ENCODE peak calls at places on chromosome 18, in nine cellular contexts. R is cardiac muscle cell; M is right cardiac atrium; Y is naive thymus-derived CD4-positive, alpha-beta T cell; S is trophoblast cell; J is CD8-positive, alpha-beta T cell; E is HepG2; V is HCT116; K is RWPE2. H is an unnamed sample.

GRCh38 chr18:74289137-74289536 is 2.6 kb downstream of the CYB5A start:
- DNase-seq in M (no peak), R (peak), S (peak), V (no peak), Y (no peak), J (no peak), E (no peak), K (no peak), H (no peak)

GRCh38 chr18:51491678-51492372 is 294.3 kb upstream of the MEX3C start:
- DNase-seq in Y (no peak), K (no peak), J (no peak), M (no peak), R (no peak), S (no peak), V (no peak), E (no peak), H (no peak)

GRCh38 chr18:11147371-11147860 is 2.0 kb downstream of the PIEZO2 start:
- DNase-seq in M (no peak), V (no peak), K (no peak), J (no peak), Y (no peak), S (no peak), R (peak), E (no peak), H (no peak)

GRCh38 chr18:48616484-48617255 is 77.8 kb downstream of the CTIF start:
- DNase-seq in M (no peak), J (no peak), E (no peak), K (no peak), R (peak), S (no peak), Y (no peak), V (no peak), H (no peak)

GRCh38 chr18:3456686-3457069 is 6.7 kb downstream of the TGIF1 start:
- DNase-seq in E (peak), S (no peak), Y (no peak), K (no peak), M (no peak), R (no peak), J (no peak), V (no peak), H (no peak)

GRCh38 chr18:48023334-48024008 is 93.0 kb upstream of the SMAD2 start:
- DNase-seq in M (peak), R (peak), S (peak), J (no peak), K (peak), V (peak), E (peak), Y (no peak), H (no peak)

GRCh38 chr18:26477828-26478466 is 70.4 kb downstream of the KCTD1 start:
- DNase-seq in J (no peak), S (peak), E (no peak), M (no peak), R (no peak), K (no peak), Y (no peak), V (no peak), H (no peak)

GRCh38 chr18:50862401-50862800 is 16.5 kb upstream of the ME2 start:
- DNase-seq in E (no peak), R (no peak), M (no peak), S (no peak), J (no peak), V (no peak), K (no peak), Y (no peak), H (no peak)

GRCh38 chr18:9577361-9577760 is 37.0 kb downstream of the PPP4R1 start:
- DNase-seq in S (peak), E (no peak), R (no peak), K (no peak), V (no peak), J (no peak), M (no peak), Y (no peak), H (no peak)

GRCh38 chr18:9574473-9575115 is 39.8 kb downstream of the PPP4R1 start:
- DNase-seq in E (no peak), V (no peak), R (no peak), S (no peak), J (no peak), Y (no peak), K (no peak), M (no peak), H (no peak)

GRCh38 chr18:9578306-9578705 is 36.1 kb downstream of the PPP4R1 start:
- DNase-seq in R (peak), S (peak), K (no peak), J (no peak), M (no peak), V (no peak), Y (no peak), E (no peak), H (no peak)

GRCh38 chr18:9571546-9571945 is 42.8 kb downstream of the PPP4R1 start:
- DNase-seq in R (no peak), M (no peak), K (no peak), J (no peak), S (peak), E (no peak), Y (no peak), V (no peak), H (no peak)

GRCh38 chr18:9575558-9575957 is 38.8 kb downstream of the PPP4R1 start:
- DNase-seq in K (peak), J (no peak), Y (peak), S (peak), M (peak), V (peak), R (peak), E (peak), H (peak)
- H3K27ac ChIP-seq in K (peak), J (no peak), Y (no peak), S (no peak), M (no peak), V (no peak), R (no peak), E (peak), H (peak)

GRCh38 chr18:68417166-68417776 is 297.6 kb downstream of the TMX3 start:
- DNase-seq in J (no peak), V (no peak), S (peak), M (no peak), R (no peak), Y (no peak), E (no peak), K (no peak), H (no peak)
- H3K27ac ChIP-seq in J (no peak), V (no peak), S (no peak), M (no peak), R (no peak), Y (no peak), E (no peak), K (no peak), H (no peak)

DNA sequence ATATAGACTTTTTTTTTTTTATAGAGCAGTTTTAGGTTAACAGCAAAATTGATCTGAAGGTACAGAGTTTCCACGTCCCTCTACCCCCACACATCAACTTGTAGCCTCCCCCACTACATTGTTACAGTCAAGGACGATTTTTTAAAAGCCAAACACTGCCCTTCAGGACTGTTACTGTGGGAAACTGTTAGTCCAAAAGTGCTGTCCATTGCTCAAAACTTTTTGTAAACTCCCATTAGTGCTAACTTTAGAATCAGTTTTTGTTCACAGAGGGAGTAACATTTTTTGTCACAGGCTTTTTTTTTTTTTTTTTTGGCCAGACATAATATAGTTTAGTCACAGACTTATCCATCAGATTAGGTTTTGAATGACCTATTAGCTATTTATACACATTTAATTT is 24.1 kb downstream of the ELP2 start:
- DNase-seq in E (no peak), S (no peak), V (no peak), Y (no peak), R (peak), J (no peak), K (no peak), M (no peak), H (no peak)
- H3K27ac ChIP-seq in E (peak), S (no peak), V (no peak), Y (no peak), R (no peak), J (no peak), K (no peak), M (no peak), H (no peak)

GRCh38 chr18:57781128-57781463 is 22.0 kb downstream of the ATP8B1 start:
- DNase-seq in V (no peak), M (no peak), Y (no peak), E (no peak), J (no peak), R (no peak), K (no peak), S (peak), H (no peak)

GRCh38 chr18:57784816-57785144 is 18.3 kb downstream of the ATP8B1 start:
- DNase-seq in M (no peak), S (no peak), R (no peak), E (no peak), V (no peak), Y (no peak), J (no peak), K (no peak), H (no peak)

GRCh38 chr18:57786038-57786437 is 17.1 kb downstream of the ATP8B1 start:
- DNase-seq in V (no peak), J (no peak), M (no peak), K (no peak), Y (no peak), E (no peak), S (peak), R (no peak), H (no peak)

GRCh38 chr18:57787068-57787682 is 15.9 kb downstream of the ATP8B1 start:
- DNase-seq in Y (no peak), K (no peak), E (no peak), S (no peak), R (no peak), V (no peak), M (no peak), J (no peak), H (no peak)

GRCh38 chr18:57784034-57784815 is 18.9 kb downstream of the ATP8B1 start:
- DNase-seq in J (no peak), R (peak), S (no peak), M (no peak), K (no peak), E (peak), V (no peak), Y (no peak), H (no peak)
- H3K27ac ChIP-seq in J (no peak), R (no peak), S (no peak), M (no peak), K (peak), E (peak), V (no peak), Y (no peak), H (peak)

GRCh38 chr18:60601249-60601648 is 228.7 kb upstream of the MC4R start:
- DNase-seq in S (no peak), Y (no peak), R (no peak), V (no peak), E (no peak), K (no peak), M (no peak), J (no peak), H (no peak)
- H3K27ac ChIP-seq in S (no peak), Y (no peak), R (no peak), V (no peak), E (no peak), K (no peak), M (no peak), J (no peak), H (no peak)

DNA sequence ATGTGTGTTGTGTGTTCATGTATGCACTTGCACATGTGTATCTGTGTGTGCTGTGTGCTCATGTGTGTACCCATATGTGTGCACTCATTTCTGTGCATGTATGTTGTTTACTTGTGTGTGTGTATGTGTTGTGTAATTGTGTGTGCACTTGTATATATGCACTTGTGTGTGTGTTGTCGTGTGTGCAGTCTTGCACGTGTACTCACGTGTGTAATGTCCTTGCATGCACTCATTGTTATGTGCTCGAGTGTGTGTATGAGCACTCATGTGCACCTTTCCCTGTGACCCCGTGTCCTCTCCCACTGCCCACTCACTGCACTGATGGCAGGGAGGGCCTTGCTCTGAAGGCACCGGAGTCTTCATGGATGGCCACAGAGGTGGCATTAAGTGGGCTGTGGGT is 92.0 kb downstream of the SMIM21 start:
- DNase-seq in M (no peak), K (no peak), J (no peak), E (no peak), Y (no peak), V (no peak), S (no peak), R (no peak), H (no peak)
- H3K27ac ChIP-seq in M (no peak), K (no peak), J (no peak), E (no peak), Y (no peak), V (no peak), S (no peak), R (no peak), H (no peak)

DNA sequence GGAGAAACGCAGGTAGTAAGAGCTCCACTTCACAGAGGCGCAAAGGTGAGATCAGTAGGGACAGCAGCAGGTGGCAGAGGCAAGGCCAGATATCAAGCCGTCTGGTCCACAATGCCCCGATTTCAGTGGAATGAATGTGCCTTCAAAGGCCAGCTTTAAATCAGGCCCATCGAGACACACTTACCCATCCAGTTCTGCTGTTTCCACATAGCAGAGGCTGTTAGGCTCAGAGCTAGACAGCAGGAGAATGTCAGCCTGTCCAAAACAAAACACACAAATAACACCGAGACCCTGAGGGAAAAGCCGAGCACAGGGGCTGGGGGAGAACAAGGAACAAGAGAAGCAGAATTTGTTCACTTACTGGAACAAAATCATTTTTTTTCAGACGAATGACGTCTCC is 75.8 kb upstream of the NARS1 start:
- DNase-seq in K (no peak), E (no peak), S (no peak), V (no peak), Y (no peak), M (no peak), J (no peak), R (no peak), H (no peak)
- H3K27ac ChIP-seq in K (no peak), E (no peak), S (peak), V (no peak), Y (no peak), M (no peak), J (no peak), R (peak), H (peak)

H was measured in left ventricle myocardium inferior.